ENCODE peak calls at places on chromosomes 5 and 9, in nine cellular contexts. One of them, this sample, is unnamed.

GRCh38 chr9:14383296-14383695 is 69.4 kb upstream of the NFIB start:
- DNase-seq in astrocyte: peak; percentile 57
- DNase-seq in K562: no peak
- DNase-seq in OCI-LY7: no peak
- DNase-seq in HCT116: no peak
- DNase-seq in GM23338: no peak
- DNase-seq in hepatocyte: no peak
- DNase-seq in IMR-90: no peak
- DNase-seq in fibroblast of lung: peak; percentile 68
- DNase-seq in this sample: peak; percentile 90

GRCh38 chr9:128190516-128191405 is 611 bp downstream of the CIZ1 start:
- DNase-seq in HCT116: no peak
- DNase-seq in GM23338: peak; percentile 19
- DNase-seq in IMR-90: no peak
- DNase-seq in fibroblast of lung: peak; percentile 9
- DNase-seq in K562: peak; percentile 49
- DNase-seq in OCI-LY7: peak; percentile 37
- DNase-seq in hepatocyte: no peak
- DNase-seq in astrocyte: no peak
- DNase-seq in this sample: peak; percentile 66

GRCh38 chr5:128778474-128778873 is 186.8 kb upstream of the SLC27A6 start:
- DNase-seq in fibroblast of lung: no peak
- DNase-seq in OCI-LY7: no peak
- DNase-seq in astrocyte: peak; percentile 40
- DNase-seq in IMR-90: peak; percentile 14
- DNase-seq in K562: no peak
- DNase-seq in GM23338: peak; percentile 13
- DNase-seq in hepatocyte: no peak
- DNase-seq in HCT116: no peak
- DNase-seq in this sample: no peak

GRCh38 chr5:172002840-172003512 is 3.5 kb downstream of the FBXW11 start:
- DNase-seq in fibroblast of lung: no peak
- DNase-seq in IMR-90: no peak
- DNase-seq in HCT116: no peak
- DNase-seq in K562: no peak
- DNase-seq in GM23338: no peak
- DNase-seq in OCI-LY7: no peak
- DNase-seq in astrocyte: no peak
- DNase-seq in hepatocyte: no peak
- DNase-seq in this sample: peak; percentile 59

GRCh38 chr5:115381911-115382662 is 85.6 kb upstream of the CCDC112 start:
- DNase-seq in IMR-90: no peak
- DNase-seq in OCI-LY7: no peak
- DNase-seq in fibroblast of lung: no peak
- DNase-seq in HCT116: no peak
- DNase-seq in astrocyte: no peak
- DNase-seq in GM23338: no peak
- DNase-seq in hepatocyte: no peak
- DNase-seq in K562: no peak
- DNase-seq in this sample: no peak

GRCh38 chr9:16262467-16263261 is 607.8 kb downstream of the BNC2 start:
- DNase-seq in fibroblast of lung: peak; percentile 46
- DNase-seq in OCI-LY7: no peak
- DNase-seq in hepatocyte: no peak
- DNase-seq in GM23338: no peak
- DNase-seq in astrocyte: no peak
- DNase-seq in K562: no peak
- DNase-seq in IMR-90: peak; percentile 66
- DNase-seq in HCT116: no peak
- DNase-seq in this sample: no peak

GRCh38 chr5:14379739-14380497 is 201.7 kb upstream of the OTULINL start:
- DNase-seq in HCT116: no peak
- DNase-seq in hepatocyte: no peak
- DNase-seq in OCI-LY7: peak; percentile 37
- DNase-seq in IMR-90: no peak
- DNase-seq in astrocyte: no peak
- DNase-seq in fibroblast of lung: no peak
- DNase-seq in GM23338: peak; percentile 86
- DNase-seq in K562: peak; percentile 66
- DNase-seq in this sample: no peak

GRCh38 chr5:74625742-74626241 is 14.7 kb downstream of the ENC1 start:
- DNase-seq in GM23338: peak; percentile 47
- DNase-seq in HCT116: no peak
- DNase-seq in astrocyte: peak; percentile 92
- DNase-seq in fibroblast of lung: no peak
- DNase-seq in IMR-90: no peak
- DNase-seq in K562: no peak
- DNase-seq in hepatocyte: no peak
- DNase-seq in OCI-LY7: peak; percentile 14
- DNase-seq in this sample: no peak

GRCh38 chr9:127926961-127927456 is 3.6 kb downstream of the PIP5KL1 start:
- DNase-seq in GM23338: peak; percentile 54
- DNase-seq in hepatocyte: no peak
- DNase-seq in K562: no peak
- DNase-seq in IMR-90: no peak
- DNase-seq in fibroblast of lung: no peak
- DNase-seq in OCI-LY7: no peak
- DNase-seq in HCT116: no peak
- DNase-seq in astrocyte: no peak
- DNase-seq in this sample: no peak

GRCh38 chr9:38011991-38012390 is 57.0 kb downstream of the SHB start:
- DNase-seq in fibroblast of lung: no peak
- DNase-seq in K562: no peak
- DNase-seq in OCI-LY7: no peak
- DNase-seq in hepatocyte: no peak
- DNase-seq in IMR-90: no peak
- DNase-seq in HCT116: no peak
- DNase-seq in astrocyte: no peak
- DNase-seq in GM23338: no peak
- DNase-seq in this sample: no peak

GRCh38 chr9:124771867-124772621 is 933 bp upstream of the NR6A1 start:
- DNase-seq in GM23338: peak; percentile 90
- DNase-seq in HCT116: peak; percentile 63
- DNase-seq in hepatocyte: peak; percentile 86
- DNase-seq in OCI-LY7: peak; percentile 68
- DNase-seq in astrocyte: peak; percentile 55
- DNase-seq in fibroblast of lung: peak; percentile 72
- DNase-seq in IMR-90: peak; percentile 68
- DNase-seq in K562: peak; percentile 85
- DNase-seq in this sample: peak; percentile 56

GRCh38 chr5:160398806-160399205 is 1.0 kb downstream of the FAM200C start:
- DNase-seq in astrocyte: peak; percentile 69
- DNase-seq in IMR-90: peak; percentile 59
- DNase-seq in fibroblast of lung: peak; percentile 33
- DNase-seq in K562: no peak
- DNase-seq in hepatocyte: no peak
- DNase-seq in GM23338: no peak
- DNase-seq in HCT116: no peak
- DNase-seq in OCI-LY7: no peak
- DNase-seq in this sample: no peak

GRCh38 chr9:111516061-111516465 is 8.9 kb upstream of the ZNF483 start:
- DNase-seq in K562: no peak
- DNase-seq in astrocyte: no peak
- DNase-seq in fibroblast of lung: no peak
- DNase-seq in OCI-LY7: peak; percentile 14
- DNase-seq in IMR-90: peak; percentile 18
- DNase-seq in HCT116: no peak
- DNase-seq in GM23338: peak; percentile 52
- DNase-seq in hepatocyte: no peak
- DNase-seq in this sample: peak; percentile 46

GRCh38 chr9:2838356-2838983 is 5.4 kb downstream of the PUM3 start:
- DNase-seq in GM23338: no peak
- DNase-seq in astrocyte: no peak
- DNase-seq in K562: no peak
- DNase-seq in OCI-LY7: no peak
- DNase-seq in HCT116: no peak
- DNase-seq in fibroblast of lung: peak; percentile 56
- DNase-seq in IMR-90: peak; percentile 17
- DNase-seq in hepatocyte: no peak
- DNase-seq in this sample: no peak

GRCh38 chr9:104971521-104971920 is 43.6 kb upstream of the ABCA1 start:
- DNase-seq in IMR-90: no peak
- DNase-seq in HCT116: no peak
- DNase-seq in astrocyte: no peak
- DNase-seq in GM23338: peak; percentile 40
- DNase-seq in OCI-LY7: no peak
- DNase-seq in hepatocyte: no peak
- DNase-seq in fibroblast of lung: no peak
- DNase-seq in K562: no peak
- DNase-seq in this sample: no peak

GRCh38 chr5:178532236-178532635 is 58.0 kb downstream of the COL23A1 start:
- DNase-seq in IMR-90: no peak
- DNase-seq in GM23338: no peak
- DNase-seq in K562: no peak
- DNase-seq in HCT116: no peak
- DNase-seq in hepatocyte: no peak
- DNase-seq in fibroblast of lung: no peak
- DNase-seq in OCI-LY7: no peak
- DNase-seq in astrocyte: no peak
- DNase-seq in this sample: no peak
- H3K4me2 ChIP-seq in IMR-90: no peak overlapping the region
- H3K4me2 ChIP-seq in GM23338: no peak overlapping the region
- H3K4me2 ChIP-seq in K562: no peak overlapping the region
- H3K4me2 ChIP-seq in HCT116: no peak overlapping the region
- H3K4me2 ChIP-seq in hepatocyte: no peak overlapping the region
- H3K4me2 ChIP-seq in fibroblast of lung: no peak overlapping the region
- H3K4me2 ChIP-seq in OCI-LY7: no peak overlapping the region
- H3K4me2 ChIP-seq in astrocyte: no peak overlapping the region
- H3K4me2 ChIP-seq in this sample: no peak overlapping the region

GRCh38 chr9:84953252-84953773 is 283.8 kb downstream of the NTRK2 start:
- DNase-seq in IMR-90: no peak
- DNase-seq in K562: no peak
- DNase-seq in OCI-LY7: no peak
- DNase-seq in fibroblast of lung: no peak
- DNase-seq in HCT116: no peak
- DNase-seq in GM23338: no peak
- DNase-seq in hepatocyte: no peak
- DNase-seq in astrocyte: no peak
- DNase-seq in this sample: no peak
- H3K4me2 ChIP-seq in IMR-90: no peak overlapping the region
- H3K4me2 ChIP-seq in K562: no peak overlapping the region
- H3K4me2 ChIP-seq in OCI-LY7: no peak overlapping the region
- H3K4me2 ChIP-seq in fibroblast of lung: no peak overlapping the region
- H3K4me2 ChIP-seq in HCT116: no peak overlapping the region
- H3K4me2 ChIP-seq in GM23338: no peak overlapping the region
- H3K4me2 ChIP-seq in hepatocyte: no peak overlapping the region
- H3K4me2 ChIP-seq in astrocyte: no peak overlapping the region
- H3K4me2 ChIP-seq in this sample: no peak overlapping the region

GRCh38 chr5:151673421-151673820 is 13.3 kb downstream of the SPARC start:
- DNase-seq in OCI-LY7: no peak
- DNase-seq in HCT116: no peak
- DNase-seq in hepatocyte: no peak
- DNase-seq in fibroblast of lung: no peak
- DNase-seq in astrocyte: no peak
- DNase-seq in GM23338: no peak
- DNase-seq in K562: no peak
- DNase-seq in IMR-90: no peak
- DNase-seq in this sample: no peak

GRCh38 chr5:151670074-151670686 is 16.5 kb downstream of the SPARC start:
- DNase-seq in IMR-90: peak; percentile 78
- DNase-seq in K562: no peak
- DNase-seq in fibroblast of lung: peak; percentile 81
- DNase-seq in hepatocyte: peak; percentile 66
- DNase-seq in OCI-LY7: no peak
- DNase-seq in HCT116: no peak
- DNase-seq in GM23338: no peak
- DNase-seq in astrocyte: no peak
- DNase-seq in this sample: no peak

GRCh38 chr5:151667083-151667482 is 19.6 kb downstream of the SPARC start:
- DNase-seq in hepatocyte: no peak
- DNase-seq in K562: no peak
- DNase-seq in IMR-90: no peak
- DNase-seq in HCT116: no peak
- DNase-seq in fibroblast of lung: no peak
- DNase-seq in OCI-LY7: no peak
- DNase-seq in astrocyte: no peak
- DNase-seq in GM23338: no peak
- DNase-seq in this sample: no peak

GRCh38 chr5:151671979-151672378 is 14.7 kb downstream of the SPARC start:
- DNase-seq in K562: no peak
- DNase-seq in astrocyte: peak; percentile 67
- DNase-seq in IMR-90: peak; percentile 63
- DNase-seq in hepatocyte: peak; percentile 54
- DNase-seq in fibroblast of lung: no peak
- DNase-seq in OCI-LY7: no peak
- DNase-seq in GM23338: no peak
- DNase-seq in HCT116: no peak
- DNase-seq in this sample: no peak

DNA sequence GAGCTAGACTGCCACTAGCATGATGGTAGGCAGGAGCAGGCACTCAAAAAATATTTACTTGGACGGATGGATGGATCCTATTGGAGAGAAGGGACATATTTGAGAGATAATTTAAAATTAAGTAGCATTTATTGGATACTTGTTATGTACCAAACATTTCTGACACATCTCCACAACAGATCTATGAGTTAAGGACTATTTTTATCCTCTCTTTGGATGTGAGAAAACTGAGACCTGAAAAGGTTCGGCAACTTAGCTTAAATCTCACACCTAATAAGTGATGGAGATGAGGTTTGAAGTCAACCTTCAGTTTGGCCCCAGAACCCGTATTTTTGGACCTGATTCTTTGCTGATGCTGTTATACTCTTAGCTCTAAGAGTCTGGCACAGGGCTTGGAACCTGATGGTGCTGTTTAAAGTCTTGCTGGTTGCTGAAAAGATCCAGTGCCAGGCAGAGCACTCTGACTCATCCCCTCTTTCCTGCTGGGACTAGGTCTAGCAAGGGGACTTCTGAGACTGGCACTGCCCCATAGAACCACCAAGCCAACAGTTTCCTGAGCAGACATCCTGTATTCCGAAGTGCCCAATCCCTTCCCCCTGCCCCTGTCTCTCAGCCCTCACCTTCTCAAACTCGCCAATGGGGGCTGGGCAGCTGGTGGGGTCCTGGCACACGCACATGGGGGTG is 15.6 kb downstream of the SPARC start:
- DNase-seq in hepatocyte: no peak
- DNase-seq in OCI-LY7: no peak
- DNase-seq in K562: no peak
- DNase-seq in IMR-90: peak; percentile 61
- DNase-seq in HCT116: no peak
- DNase-seq in astrocyte: no peak
- DNase-seq in fibroblast of lung: no peak
- DNase-seq in GM23338: no peak
- DNase-seq in this sample: no peak
- H3K4me2 ChIP-seq in hepatocyte: no peak overlapping the region
- H3K4me2 ChIP-seq in OCI-LY7: no peak overlapping the region
- H3K4me2 ChIP-seq in K562: no peak overlapping the region
- H3K4me2 ChIP-seq in IMR-90: no peak overlapping the region
- H3K4me2 ChIP-seq in HCT116: no peak overlapping the region
- H3K4me2 ChIP-seq in astrocyte: peak overlapping the region; percentile 32
- H3K4me2 ChIP-seq in fibroblast of lung: peak overlapping the region; percentile 23
- H3K4me2 ChIP-seq in GM23338: no peak overlapping the region
- H3K4me2 ChIP-seq in this sample: no peak overlapping the region

DNA sequence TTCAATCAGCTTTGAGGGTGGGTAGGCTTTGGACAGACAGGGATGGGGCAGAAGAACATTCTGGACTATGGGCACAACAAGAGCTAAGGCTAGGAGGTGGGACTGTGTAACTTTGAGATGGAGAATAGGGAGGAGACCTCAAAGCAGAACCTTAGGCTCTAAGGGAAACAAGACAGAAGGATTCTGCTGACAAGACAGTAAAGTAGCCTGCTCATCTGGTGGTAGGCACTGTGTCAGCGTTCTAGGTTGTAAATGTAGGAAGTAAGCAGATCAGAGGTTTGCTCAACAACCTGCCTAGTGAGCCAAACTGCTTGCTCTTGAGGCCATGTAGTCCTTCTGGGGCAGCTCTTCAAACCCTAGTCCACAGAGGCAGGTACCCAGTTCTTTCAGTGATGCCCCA is 15.0 kb upstream of the IL12B start:
- DNase-seq in GM23338: no peak
- DNase-seq in OCI-LY7: no peak
- DNase-seq in HCT116: no peak
- DNase-seq in astrocyte: no peak
- DNase-seq in fibroblast of lung: no peak
- DNase-seq in IMR-90: no peak
- DNase-seq in hepatocyte: no peak
- DNase-seq in K562: no peak
- DNase-seq in this sample: no peak
- H3K4me2 ChIP-seq in GM23338: no peak overlapping the region
- H3K4me2 ChIP-seq in OCI-LY7: no peak overlapping the region
- H3K4me2 ChIP-seq in HCT116: no peak overlapping the region
- H3K4me2 ChIP-seq in astrocyte: no peak overlapping the region
- H3K4me2 ChIP-seq in fibroblast of lung: no peak overlapping the region
- H3K4me2 ChIP-seq in IMR-90: no peak overlapping the region
- H3K4me2 ChIP-seq in hepatocyte: no peak overlapping the region
- H3K4me2 ChIP-seq in K562: no peak overlapping the region
- H3K4me2 ChIP-seq in this sample: no peak overlapping the region